ENCODE peak calls at places on chromosomes 3 and 15, in ten cellular contexts. B, Y, Z, F, Q, E, M, P, G and O are unnamed samples.

GRCh38 chr3:25548836-25549235 is 115.9 kb downstream of the TOP2B start:
- DNase-seq in Y (no peak), E (no peak), Z (no peak), F (no peak), Q (no peak), B (no peak), G (no peak), M (no peak), P (no peak), O (no peak)

GRCh38 chr3:140427786-140428185 is 250.1 kb upstream of the TRIM42 start:
- DNase-seq in Q (no peak), E (no peak), M (no peak), P (no peak), G (no peak), Y (no peak), B (no peak), Z (no peak), F (peak), O (no peak)

GRCh38 chr3:185527364-185527763 is 25.0 kb downstream of the LIPH start:
- DNase-seq in Z (no peak), F (no peak), P (no peak), G (peak), Y (no peak), E (no peak), Q (peak), M (no peak), B (no peak), O (no peak)

GRCh38 chr3:133547432-133548041 is 25.9 kb upstream of the CDV3 start:
- DNase-seq in P (peak), E (no peak), Q (no peak), B (peak), G (no peak), Z (no peak), M (no peak), Y (no peak), F (no peak), O (peak)

GRCh38 chr15:40016224-40016865 is 22.6 kb downstream of the SRP14 start:
- DNase-seq in B (peak), E (no peak), G (no peak), M (no peak), Y (no peak), F (no peak), Z (no peak), P (no peak), Q (no peak), O (no peak)

GRCh38 chr3:173395412-173396181 is 1.9 kb upstream of the NLGN1 start:
- DNase-seq in Z (peak), P (peak), E (no peak), Y (peak), M (no peak), B (peak), G (peak), Q (peak), F (peak), O (peak)

GRCh38 chr15:80512729-80513670 is 108.8 kb downstream of the ARNT2 start:
- DNase-seq in E (no peak), Y (no peak), M (no peak), Q (peak), G (no peak), B (no peak), F (peak), P (no peak), Z (no peak), O (no peak)

GRCh38 chr15:76932090-76932966 is 779 bp downstream of the RCN2 start:
- DNase-seq in M (peak), Z (no peak), Q (no peak), E (no peak), G (no peak), P (no peak), B (peak), F (no peak), Y (no peak), O (no peak)

GRCh38 chr3:187739561-187740445 is 5.5 kb downstream of the BCL6 start:
- DNase-seq in G (peak), Y (peak), P (peak), Q (peak), F (peak), B (peak), E (no peak), Z (peak), M (peak), O (peak)

GRCh38 chr3:188446014-188446413 is 292.1 kb downstream of the LPP start:
- DNase-seq in G (no peak), P (no peak), B (no peak), Q (no peak), Z (no peak), Y (no peak), E (peak), M (no peak), F (no peak), O (no peak)

GRCh38 chr15:75733761-75734651 is 21.4 kb upstream of the CSPG4 start:
- DNase-seq in G (no peak), B (no peak), Q (no peak), M (no peak), F (no peak), Y (no peak), E (no peak), P (no peak), Z (no peak), O (no peak)

GRCh38 chr15:81101894-81102815 is 31.9 kb upstream of the CFAP161 start:
- DNase-seq in G (no peak), Y (no peak), Z (no peak), P (no peak), F (no peak), Q (no peak), M (no peak), E (no peak), B (no peak), O (no peak)

GRCh38 chr3:132038198-132038825 is 3.5 kb upstream of the CPNE4 start:
- DNase-seq in Z (no peak), Q (no peak), P (no peak), B (peak), Y (no peak), G (no peak), F (no peak), E (no peak), M (peak), O (no peak)

GRCh38 chr3:79846148-79846933 is 78.5 kb upstream of the ROBO1 start:
- DNase-seq in Z (no peak), F (no peak), P (no peak), G (no peak), Q (no peak), E (no peak), Y (no peak), M (no peak), B (no peak), O (no peak)

GRCh38 chr3:72265661-72266370 is 480.9 kb upstream of the PROK2 start:
- DNase-seq in F (no peak), M (no peak), Q (no peak), P (no peak), B (no peak), Z (no peak), G (no peak), E (no peak), Y (no peak), O (no peak)

GRCh38 chr3:155325263-155325835 is 31.9 kb upstream of the STRIT1 start:
- DNase-seq in M (no peak), Q (no peak), G (peak), F (no peak), Z (no peak), B (no peak), Y (no peak), P (no peak), E (no peak), O (no peak)

GRCh38 chr3:177453087-177453844 is 256.0 kb upstream of the TBL1XR1 start:
- DNase-seq in M (no peak), P (no peak), B (no peak), Y (no peak), F (no peak), E (no peak), Q (no peak), G (no peak), Z (no peak), O (no peak)

GRCh38 chr15:29734917-29735572 is 87.2 kb downstream of the TJP1 start:
- DNase-seq in Z (no peak), G (no peak), M (peak), F (no peak), Y (no peak), P (no peak), Q (peak), E (no peak), B (peak), O (no peak)

GRCh38 chr3:17942856-17943255 is 200.4 kb upstream of the TBC1D5 start:
- DNase-seq in M (no peak), F (no peak), Q (no peak), P (no peak), E (no peak), G (no peak), Z (no peak), B (no peak), Y (no peak), O (no peak)

GRCh38 chr3:15638891-15639262 is 37.3 kb downstream of the BTD start:
- DNase-seq in G (no peak), F (no peak), P (no peak), E (peak), Y (no peak), M (no peak), Z (no peak), B (no peak), Q (no peak), O (no peak)

DNA sequence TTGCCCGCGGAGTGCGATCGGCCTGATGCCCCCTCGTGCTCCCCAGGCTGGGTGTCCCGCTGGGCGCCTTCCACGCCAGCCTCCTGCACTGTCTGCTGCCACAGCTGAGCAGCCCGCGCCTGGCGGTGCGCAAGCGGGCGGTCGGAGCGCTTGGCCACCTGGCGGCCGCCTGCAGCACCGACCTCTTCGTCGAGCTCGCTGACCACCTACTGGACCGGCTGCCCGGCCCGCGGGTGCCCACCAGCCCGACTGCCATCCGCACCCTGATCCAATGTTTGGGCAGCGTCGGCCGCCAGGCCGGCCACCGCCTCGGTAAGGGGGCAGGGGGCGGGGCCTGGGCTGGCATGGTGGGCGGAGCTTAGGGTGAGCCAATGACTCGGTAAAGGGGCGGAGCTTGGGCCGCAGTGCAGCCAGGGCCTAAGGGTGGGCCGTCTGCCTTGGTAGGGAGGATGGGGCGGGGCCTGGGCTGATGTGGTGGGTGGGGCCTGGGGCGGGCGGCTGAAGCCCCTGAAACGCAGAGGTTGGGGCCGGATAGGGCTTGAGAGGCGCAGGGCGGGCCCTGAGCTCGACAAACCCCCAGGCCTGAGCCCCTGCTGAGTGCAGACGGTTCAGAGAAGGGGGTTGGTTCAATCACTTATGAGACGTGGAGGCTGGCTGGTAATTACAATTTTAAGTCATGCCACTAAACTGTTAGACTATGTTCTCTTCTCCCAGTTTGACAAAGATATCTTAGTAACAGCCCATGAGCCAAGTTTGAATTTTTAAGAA is 13.7 kb downstream of the CAND2 start:
- DNase-seq in B (peak), Q (peak), F (peak), E (peak), Y (peak), P (peak), Z (peak), G (peak), M (peak), O (peak)
- TF ChIP-seq POLR2A in B (no peak), Q (peak), F (no peak), E (no peak), Y (peak), P (no peak), Z (peak), G (no peak), M (peak), O (peak)

GRCh38 chr15:101481381-101481705 is 8.2 kb downstream of the PCSK6 start:
- DNase-seq in Q (no peak), M (no peak), P (no peak), B (no peak), E (no peak), F (no peak), Y (no peak), Z (no peak), G (no peak), O (no peak)

GRCh38 chr15:101483476-101483875 is 6.0 kb downstream of the PCSK6 start:
- DNase-seq in Q (no peak), Y (no peak), G (no peak), Z (no peak), E (no peak), B (no peak), P (no peak), M (no peak), F (no peak), O (no peak)

GRCh38 chr15:101480613-101481380 is 8.7 kb downstream of the PCSK6 start:
- DNase-seq in F (no peak), E (no peak), Q (no peak), B (no peak), Y (no peak), M (no peak), P (no peak), G (no peak), Z (no peak), O (no peak)

GRCh38 chr15:101481917-101482525 is 7.5 kb downstream of the PCSK6 start:
- DNase-seq in Y (no peak), B (no peak), G (no peak), M (no peak), Q (no peak), E (no peak), P (no peak), F (no peak), Z (no peak), O (no peak)

DNA sequence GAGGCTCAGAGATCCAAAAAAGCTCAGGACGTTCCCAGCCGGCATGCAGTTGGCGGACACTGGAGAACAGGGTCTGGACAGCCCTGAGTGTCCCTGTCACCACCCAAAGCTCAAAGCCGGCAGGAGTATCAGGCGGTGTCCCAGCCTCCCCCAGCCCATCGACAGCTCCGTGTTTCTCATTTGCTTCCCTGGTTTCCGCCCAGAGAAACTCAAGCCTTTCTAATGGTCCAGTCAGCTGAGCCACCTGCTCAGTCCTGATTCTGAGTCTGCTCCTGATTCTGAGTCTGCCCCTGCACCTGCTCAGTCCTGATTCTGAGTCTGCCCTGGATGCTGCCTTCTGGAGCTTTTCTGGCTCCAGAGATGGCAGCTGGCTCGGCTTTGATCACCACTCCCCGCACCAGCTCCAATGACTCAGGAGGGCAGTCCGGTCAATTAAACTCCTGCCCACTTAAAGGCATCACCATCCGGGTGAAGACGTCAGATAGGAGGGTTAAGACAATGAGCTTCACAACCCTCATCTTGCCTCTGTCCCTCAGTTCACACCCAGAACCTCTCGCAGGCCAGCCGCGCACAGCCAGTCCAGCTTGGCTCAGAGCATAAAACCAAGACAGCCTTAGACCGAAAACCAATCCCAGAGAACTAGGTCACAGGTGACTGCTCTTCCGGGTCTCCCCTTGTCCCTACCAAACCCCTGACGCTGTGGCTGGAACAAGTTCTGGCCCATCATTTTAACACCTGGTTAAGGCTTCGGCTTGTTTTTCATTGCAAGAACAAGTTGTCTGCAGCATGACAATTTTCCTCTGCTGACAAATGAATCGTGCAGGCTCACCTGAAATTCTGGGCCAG is 6.8 kb downstream of the PCSK6 start:
- DNase-seq in M (no peak), Y (no peak), Q (no peak), P (no peak), Z (no peak), G (no peak), B (no peak), E (no peak), F (no peak), O (no peak)
- H3K27ac ChIP-seq in M (no peak), Y (no peak), Q (no peak), P (no peak), Z (no peak), G (no peak), B (no peak), E (no peak), F (no peak), O (no peak)

GRCh38 chr15:88619796-88620195 is 1.3 kb upstream of the AEN start:
- DNase-seq in Y (no peak), B (no peak), G (no peak), Q (no peak), F (no peak), P (no peak), M (no peak), E (no peak), Z (no peak), O (no peak)

GRCh38 chr15:88623061-88623460 is 1.9 kb downstream of the AEN start:
- DNase-seq in Y (no peak), B (peak), E (no peak), Q (peak), M (peak), G (no peak), P (peak), Z (no peak), F (peak), O (no peak)

GRCh38 chr15:88621789-88622604 is 857 bp downstream of the AEN start:
- DNase-seq in B (peak), Y (no peak), P (peak), F (no peak), Z (no peak), Q (no peak), E (no peak), M (peak), G (peak), O (no peak)

GRCh38 chr15:88622605-88622975 is 1.4 kb downstream of the AEN start:
- DNase-seq in Q (no peak), Y (no peak), P (peak), G (no peak), E (no peak), B (no peak), M (no peak), Z (no peak), F (no peak), O (no peak)

GRCh38 chr15:88620995-88621772 is at the start of gene AEN:
- DNase-seq in P (peak), Z (peak), M (peak), Q (peak), E (peak), G (peak), F (peak), B (peak), Y (peak), O (peak)
- TF ChIP-seq CTCF in P (no peak), Z (no peak), M (no peak), Q (no peak), E (no peak), G (no peak), F (no peak), B (peak), Y (no peak), O (no peak)

GRCh38 chr3:194135806-194136518 is at the start of gene HES1:
- DNase-seq in E (peak), B (peak), Z (peak), Q (peak), F (peak), P (peak), M (peak), Y (peak), G (peak), O (peak)

GRCh38 chr3:194135516-194135805 is 487 bp upstream of the HES1 start:
- DNase-seq in M (no peak), F (no peak), P (no peak), Z (no peak), Q (no peak), E (no peak), Y (no peak), B (no peak), G (no peak), O (no peak)

GRCh38 chr3:194133661-194134230 is 2.2 kb upstream of the HES1 start:
- DNase-seq in Y (peak), P (peak), M (no peak), Z (peak), B (peak), G (peak), F (peak), Q (no peak), E (no peak), O (peak)

GRCh38 chr3:194134231-194134756 is 1.7 kb upstream of the HES1 start:
- DNase-seq in Y (peak), G (peak), M (no peak), B (no peak), Q (no peak), E (no peak), Z (peak), F (peak), P (peak), O (peak)

DNA sequence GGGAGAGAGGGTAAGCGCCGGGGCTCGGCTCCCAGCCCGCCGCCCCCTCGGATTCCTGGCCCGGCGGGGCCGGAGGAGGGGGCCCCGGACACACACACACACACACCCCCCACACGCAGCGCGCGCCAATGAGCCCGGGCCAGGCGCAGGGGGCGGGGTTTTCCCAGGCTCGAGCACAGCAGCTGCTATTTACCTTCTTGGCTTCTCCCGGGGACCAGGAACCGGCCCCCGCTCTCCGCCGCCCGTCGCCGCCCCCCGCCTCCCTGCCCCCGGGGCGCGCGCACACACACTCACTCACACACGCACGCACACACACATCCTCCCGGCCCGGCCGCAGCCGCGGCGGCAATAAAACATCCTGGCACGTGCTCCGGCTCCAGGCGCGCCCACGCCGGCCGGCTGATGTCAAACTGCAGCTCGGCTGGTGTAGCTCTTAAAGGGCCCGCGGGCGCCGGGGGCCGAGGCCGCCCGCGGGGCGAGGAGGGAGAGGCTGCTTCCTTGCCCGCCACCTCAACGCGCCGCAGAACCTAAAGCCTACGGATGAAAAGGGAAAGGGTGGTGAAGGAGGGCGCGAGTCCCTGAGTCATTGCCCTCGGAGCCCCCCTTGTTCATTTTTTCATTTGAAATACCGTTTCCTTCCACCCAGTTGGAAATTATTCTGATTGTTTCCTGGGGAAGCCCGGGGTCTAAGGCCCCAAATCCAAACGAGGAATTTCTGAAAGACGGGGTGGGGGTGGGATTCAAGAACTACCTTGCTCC is 1.0 kb upstream of the HES1 start:
- DNase-seq in M (peak), P (peak), E (peak), Q (peak), B (peak), Z (peak), Y (peak), F (peak), G (peak), O (peak)
- TF ChIP-seq POLR2A in M (no peak), P (peak), E (peak), Q (no peak), B (peak), Z (peak), Y (peak), F (peak), G (peak), O (peak)